ENCODE peak calls at places on chromosomes 6 and 20, in eight cellular contexts. One of them, this sample, is unnamed.

GRCh38 chr6:105191351-105191750 is 11.5 kb upstream of the POPDC3 start:
- DNase-seq in CD4-positive, alpha-beta memory T cell: no peak
- DNase-seq in HepG2: no peak
- DNase-seq in ascending aorta: no peak
- DNase-seq in heart left ventricle: no peak
- DNase-seq in AG10803: no peak
- DNase-seq in lung: no peak
- DNase-seq in iPS DF 6.9: no peak
- DNase-seq in this sample: no peak

GRCh38 chr6:10759884-10760329 is 12.3 kb downstream of the TMEM14B start:
- DNase-seq in CD4-positive, alpha-beta memory T cell: no peak
- DNase-seq in HepG2: no peak
- DNase-seq in ascending aorta: no peak
- DNase-seq in heart left ventricle: peak
- DNase-seq in AG10803: peak
- DNase-seq in lung: no peak
- DNase-seq in iPS DF 6.9: no peak
- DNase-seq in this sample: no peak

GRCh38 chr6:87922947-87923330 is 124.7 kb upstream of the SPACA1 start:
- DNase-seq in CD4-positive, alpha-beta memory T cell: no peak
- DNase-seq in HepG2: no peak
- DNase-seq in ascending aorta: no peak
- DNase-seq in heart left ventricle: no peak
- DNase-seq in AG10803: no peak
- DNase-seq in lung: no peak
- DNase-seq in iPS DF 6.9: no peak
- DNase-seq in this sample: no peak

GRCh38 chr6:106114492-106114891 is 28.4 kb downstream of the PRDM1 start:
- DNase-seq in CD4-positive, alpha-beta memory T cell: peak
- DNase-seq in HepG2: no peak
- DNase-seq in ascending aorta: no peak
- DNase-seq in heart left ventricle: no peak
- DNase-seq in AG10803: no peak
- DNase-seq in lung: no peak
- DNase-seq in iPS DF 6.9: no peak
- DNase-seq in this sample: no peak

GRCh38 chr20:46333136-46333991 is 25.1 kb upstream of the CDH22 start:
- DNase-seq in CD4-positive, alpha-beta memory T cell: no peak
- DNase-seq in HepG2: no peak
- DNase-seq in ascending aorta: no peak
- DNase-seq in heart left ventricle: no peak
- DNase-seq in AG10803: no peak
- DNase-seq in lung: no peak
- DNase-seq in iPS DF 6.9: no peak
- DNase-seq in this sample: no peak

GRCh38 chr6:117930645-117931044 is 23.6 kb downstream of the SLC35F1 start:
- DNase-seq in CD4-positive, alpha-beta memory T cell: no peak
- DNase-seq in HepG2: no peak
- DNase-seq in ascending aorta: no peak
- DNase-seq in heart left ventricle: no peak
- DNase-seq in AG10803: no peak
- DNase-seq in lung: no peak
- DNase-seq in iPS DF 6.9: no peak
- DNase-seq in this sample: no peak

GRCh38 chr20:62951896-62952372 is 575 bp upstream of the SLC17A9 start:
- DNase-seq in CD4-positive, alpha-beta memory T cell: no peak
- DNase-seq in HepG2: no peak
- DNase-seq in ascending aorta: no peak
- DNase-seq in heart left ventricle: no peak
- DNase-seq in AG10803: no peak
- DNase-seq in lung: no peak
- DNase-seq in iPS DF 6.9: no peak
- DNase-seq in this sample: no peak

GRCh38 chr20:57941572-57942381 is 232.0 kb upstream of the PMEPA1 start:
- DNase-seq in CD4-positive, alpha-beta memory T cell: no peak
- DNase-seq in HepG2: no peak
- DNase-seq in ascending aorta: no peak
- DNase-seq in heart left ventricle: no peak
- DNase-seq in AG10803: no peak
- DNase-seq in lung: no peak
- DNase-seq in iPS DF 6.9: no peak
- DNase-seq in this sample: no peak

GRCh38 chr6:135753196-135753595 is 98.3 kb upstream of the PDE7B start:
- DNase-seq in CD4-positive, alpha-beta memory T cell: no peak
- DNase-seq in HepG2: no peak
- DNase-seq in ascending aorta: no peak
- DNase-seq in heart left ventricle: no peak
- DNase-seq in AG10803: no peak
- DNase-seq in lung: no peak
- DNase-seq in iPS DF 6.9: no peak
- DNase-seq in this sample: no peak

GRCh38 chr6:38127284-38127683 is 307.8 kb downstream of the ZFAND3 start:
- DNase-seq in CD4-positive, alpha-beta memory T cell: no peak
- DNase-seq in HepG2: no peak
- DNase-seq in ascending aorta: no peak
- DNase-seq in heart left ventricle: no peak
- DNase-seq in AG10803: no peak
- DNase-seq in lung: no peak
- DNase-seq in iPS DF 6.9: no peak
- DNase-seq in this sample: no peak
- H3K4me3 ChIP-seq in CD4-positive, alpha-beta memory T cell: no peak
- H3K4me3 ChIP-seq in HepG2: no peak
- H3K4me3 ChIP-seq in ascending aorta: no peak
- H3K4me3 ChIP-seq in heart left ventricle: no peak
- H3K4me3 ChIP-seq in AG10803: no peak
- H3K4me3 ChIP-seq in lung: no peak
- H3K4me3 ChIP-seq in iPS DF 6.9: no peak
- H3K4me3 ChIP-seq in this sample: no peak

DNA sequence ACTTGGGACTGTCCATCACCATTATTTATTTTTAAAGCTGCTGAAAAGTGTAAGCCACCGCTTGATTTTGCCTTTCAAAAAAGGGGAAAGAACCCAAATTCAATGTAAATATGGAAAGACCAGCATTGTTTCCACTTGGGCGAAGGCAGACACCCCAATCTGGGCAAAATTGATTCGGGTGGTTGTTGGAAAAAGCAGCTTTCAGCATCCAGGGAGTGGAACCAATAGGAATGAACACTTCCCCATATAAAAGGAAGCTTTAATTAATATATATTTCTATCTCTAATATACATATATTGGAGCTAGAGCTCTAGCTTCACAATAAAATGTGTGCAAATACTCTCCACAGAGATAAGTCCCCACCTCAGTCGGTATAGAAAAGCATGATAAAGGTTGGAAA is at the start of gene TFAP2D:
- DNase-seq in CD4-positive, alpha-beta memory T cell: no peak
- DNase-seq in HepG2: no peak
- DNase-seq in ascending aorta: no peak
- DNase-seq in heart left ventricle: no peak
- DNase-seq in AG10803: no peak
- DNase-seq in lung: no peak
- DNase-seq in iPS DF 6.9: no peak
- DNase-seq in this sample: no peak
- H3K4me3 ChIP-seq in CD4-positive, alpha-beta memory T cell: no peak
- H3K4me3 ChIP-seq in HepG2: no peak
- H3K4me3 ChIP-seq in ascending aorta: no peak
- H3K4me3 ChIP-seq in heart left ventricle: no peak
- H3K4me3 ChIP-seq in AG10803: no peak
- H3K4me3 ChIP-seq in lung: no peak
- H3K4me3 ChIP-seq in iPS DF 6.9: no peak
- H3K4me3 ChIP-seq in this sample: no peak

DNA sequence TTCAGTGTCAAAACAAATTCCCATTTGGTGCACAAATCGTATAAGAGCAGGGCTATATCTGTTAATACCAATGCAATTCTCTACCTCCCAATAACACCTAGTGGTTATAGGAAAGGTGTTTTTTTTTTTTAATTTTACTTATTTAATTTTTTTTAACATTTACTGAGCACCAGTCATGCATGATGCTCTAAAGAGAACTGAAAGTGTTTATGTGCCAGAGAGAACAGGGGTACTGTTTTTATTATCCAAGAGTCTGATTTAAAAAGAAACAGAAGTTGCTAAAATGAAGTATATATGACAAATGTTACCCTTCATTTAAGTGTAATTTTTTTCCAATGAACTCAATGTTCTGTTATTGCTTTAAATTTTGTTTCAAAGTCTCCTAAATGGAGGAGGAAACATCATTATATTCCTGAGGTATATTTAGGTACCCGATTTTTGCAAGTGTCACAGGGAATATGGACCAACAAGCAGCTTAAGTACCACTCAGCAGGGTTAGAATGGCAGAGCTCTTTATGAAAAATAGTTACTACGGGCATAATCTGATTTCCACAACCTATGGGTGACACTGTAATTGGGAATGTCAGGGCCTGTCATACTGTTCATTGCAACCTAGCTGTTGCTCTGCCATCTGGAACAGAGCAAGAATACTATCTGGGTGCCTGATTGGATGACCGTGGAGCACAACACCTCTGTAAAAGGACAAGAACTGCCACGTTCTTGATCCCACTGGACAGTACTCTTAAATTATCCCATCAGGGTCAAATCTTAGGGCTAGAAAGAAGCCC is 195.4 kb downstream of the KHDRBS2 start:
- DNase-seq in CD4-positive, alpha-beta memory T cell: no peak
- DNase-seq in HepG2: no peak
- DNase-seq in ascending aorta: no peak
- DNase-seq in heart left ventricle: no peak
- DNase-seq in AG10803: no peak
- DNase-seq in lung: no peak
- DNase-seq in iPS DF 6.9: no peak
- DNase-seq in this sample: no peak
- H3K4me3 ChIP-seq in CD4-positive, alpha-beta memory T cell: no peak
- H3K4me3 ChIP-seq in HepG2: no peak
- H3K4me3 ChIP-seq in ascending aorta: no peak
- H3K4me3 ChIP-seq in heart left ventricle: no peak
- H3K4me3 ChIP-seq in AG10803: no peak
- H3K4me3 ChIP-seq in lung: no peak
- H3K4me3 ChIP-seq in iPS DF 6.9: no peak
- H3K4me3 ChIP-seq in this sample: no peak

GRCh38 chr6:157909282-157909664 is 72.4 kb upstream of the SYNJ2 start:
- DNase-seq in CD4-positive, alpha-beta memory T cell: no peak
- DNase-seq in HepG2: no peak
- DNase-seq in ascending aorta: no peak
- DNase-seq in heart left ventricle: no peak
- DNase-seq in AG10803: no peak
- DNase-seq in lung: no peak
- DNase-seq in iPS DF 6.9: no peak
- DNase-seq in this sample: no peak

GRCh38 chr6:157911786-157912185 is 69.9 kb upstream of the SYNJ2 start:
- DNase-seq in CD4-positive, alpha-beta memory T cell: no peak
- DNase-seq in HepG2: no peak
- DNase-seq in ascending aorta: no peak
- DNase-seq in heart left ventricle: no peak
- DNase-seq in AG10803: no peak
- DNase-seq in lung: no peak
- DNase-seq in iPS DF 6.9: no peak
- DNase-seq in this sample: no peak

GRCh38 chr6:157908369-157909281 is 73.0 kb upstream of the SYNJ2 start:
- DNase-seq in CD4-positive, alpha-beta memory T cell: no peak
- DNase-seq in HepG2: no peak
- DNase-seq in ascending aorta: no peak
- DNase-seq in heart left ventricle: no peak
- DNase-seq in AG10803: no peak
- DNase-seq in lung: no peak
- DNase-seq in iPS DF 6.9: no peak
- DNase-seq in this sample: no peak

GRCh38 chr6:157912326-157912725 is 69.3 kb upstream of the SYNJ2 start:
- DNase-seq in CD4-positive, alpha-beta memory T cell: no peak
- DNase-seq in HepG2: no peak
- DNase-seq in ascending aorta: no peak
- DNase-seq in heart left ventricle: no peak
- DNase-seq in AG10803: peak
- DNase-seq in lung: no peak
- DNase-seq in iPS DF 6.9: no peak
- DNase-seq in this sample: no peak

DNA sequence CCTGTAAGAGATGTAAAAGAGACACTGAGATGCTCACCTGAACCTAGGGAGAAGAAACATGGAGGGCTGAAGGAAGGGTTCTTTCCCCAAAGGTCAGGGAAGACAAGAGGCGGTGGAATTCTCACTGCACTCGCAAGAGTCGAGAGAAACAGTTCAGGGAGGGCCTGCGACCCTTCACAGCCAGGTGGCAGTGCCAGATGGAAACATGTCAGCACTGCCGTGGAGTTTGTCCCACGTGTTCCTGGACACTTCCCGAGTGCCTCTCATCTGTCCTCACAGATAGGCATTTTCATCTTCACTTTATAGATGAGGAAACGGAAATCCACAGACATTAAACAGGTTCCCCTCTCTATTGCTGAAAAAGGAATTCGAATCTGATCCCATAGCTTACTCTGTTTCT is 70.4 kb upstream of the SYNJ2 start:
- DNase-seq in CD4-positive, alpha-beta memory T cell: no peak
- DNase-seq in HepG2: no peak
- DNase-seq in ascending aorta: no peak
- DNase-seq in heart left ventricle: no peak
- DNase-seq in AG10803: no peak
- DNase-seq in lung: no peak
- DNase-seq in iPS DF 6.9: no peak
- DNase-seq in this sample: no peak
- H3K4me3 ChIP-seq in CD4-positive, alpha-beta memory T cell: no peak
- H3K4me3 ChIP-seq in HepG2: no peak
- H3K4me3 ChIP-seq in ascending aorta: no peak
- H3K4me3 ChIP-seq in heart left ventricle: no peak
- H3K4me3 ChIP-seq in AG10803: no peak
- H3K4me3 ChIP-seq in lung: no peak
- H3K4me3 ChIP-seq in iPS DF 6.9: no peak
- H3K4me3 ChIP-seq in this sample: no peak

DNA sequence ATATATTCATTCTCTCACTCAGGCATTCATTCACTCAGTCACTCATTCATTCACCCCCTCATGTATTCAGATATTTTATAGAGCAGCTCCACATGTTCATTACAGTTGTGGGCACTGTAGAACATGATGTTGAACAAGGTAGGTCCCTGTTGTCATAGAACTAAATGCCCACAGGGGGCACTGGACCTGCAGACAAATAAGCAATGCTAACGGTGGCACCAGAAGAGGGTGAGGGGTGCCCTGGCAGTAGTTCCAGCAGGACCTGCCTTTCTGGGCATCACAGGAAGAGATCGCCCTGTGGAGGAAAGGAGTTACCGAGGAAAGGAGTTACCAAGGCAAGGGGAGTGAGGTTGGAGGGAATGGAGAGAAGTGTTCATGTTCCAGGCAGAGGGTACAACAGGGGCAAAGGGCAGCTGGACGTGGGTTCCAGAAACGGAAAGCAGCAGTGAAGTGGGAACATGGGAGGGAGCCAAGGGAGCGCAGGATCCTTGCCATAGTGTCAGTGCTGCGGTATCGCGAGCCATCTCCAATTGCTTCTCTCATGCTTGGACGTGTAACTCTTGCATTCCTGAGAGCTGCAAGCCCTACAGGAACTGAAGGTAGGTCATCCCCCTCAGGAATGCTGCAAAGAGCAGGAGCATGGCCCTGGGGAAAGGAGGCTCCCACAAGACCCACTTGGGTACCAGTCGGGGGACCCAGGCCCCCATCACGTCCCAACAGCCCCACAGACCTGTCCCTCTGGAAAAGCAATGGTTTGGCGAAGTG is 128.2 kb downstream of the EDN3 start:
- DNase-seq in CD4-positive, alpha-beta memory T cell: no peak
- DNase-seq in HepG2: peak
- DNase-seq in ascending aorta: no peak
- DNase-seq in heart left ventricle: no peak
- DNase-seq in AG10803: no peak
- DNase-seq in lung: no peak
- DNase-seq in iPS DF 6.9: no peak
- DNase-seq in this sample: peak
- H3K4me3 ChIP-seq in CD4-positive, alpha-beta memory T cell: no peak
- H3K4me3 ChIP-seq in HepG2: no peak
- H3K4me3 ChIP-seq in ascending aorta: no peak
- H3K4me3 ChIP-seq in heart left ventricle: no peak
- H3K4me3 ChIP-seq in AG10803: peak
- H3K4me3 ChIP-seq in lung: no peak
- H3K4me3 ChIP-seq in iPS DF 6.9: no peak
- H3K4me3 ChIP-seq in this sample: no peak

GRCh38 chr6:125271486-125272159 is 30.1 kb downstream of the HDDC2 start:
- DNase-seq in CD4-positive, alpha-beta memory T cell: no peak
- DNase-seq in HepG2: no peak
- DNase-seq in ascending aorta: no peak
- DNase-seq in heart left ventricle: no peak
- DNase-seq in AG10803: peak
- DNase-seq in lung: no peak
- DNase-seq in iPS DF 6.9: no peak
- DNase-seq in this sample: no peak
- H3K4me3 ChIP-seq in CD4-positive, alpha-beta memory T cell: no peak
- H3K4me3 ChIP-seq in HepG2: no peak
- H3K4me3 ChIP-seq in ascending aorta: no peak
- H3K4me3 ChIP-seq in heart left ventricle: no peak
- H3K4me3 ChIP-seq in AG10803: no peak
- H3K4me3 ChIP-seq in lung: no peak
- H3K4me3 ChIP-seq in iPS DF 6.9: no peak
- H3K4me3 ChIP-seq in this sample: no peak